ENCODE peak calls at places on chromosomes 12 and 14, in eight cellular contexts. W is mammary epithelial cell, Y is right atrium auricular region, K is esophagus muscularis mucosa, H is gastrocnemius medialis, N is keratinocyte, R is uterus, I is hepatocyte. X is an unnamed sample. For H3K27me3 and H3K36me3, the result is how much of the 10 kb centered on the place peaks cover.

GRCh38 chr14:55715889-55716288 is 135.9 kb downstream of the KTN1 start:
- DNase-seq in W (peak), Y (peak), K (no peak), H (peak), N (no peak), R (no peak), I (peak), X (no peak)

GRCh38 chr14:102591372-102591943 is 991 bp upstream of the RCOR1 start:
- DNase-seq in W (no peak), Y (no peak), K (no peak), H (peak), N (no peak), R (peak), I (peak), X (peak)

GRCh38 chr12:18382486-18382885 is 121.2 kb downstream of the PIK3C2G start:
- DNase-seq in W (no peak), Y (no peak), K (no peak), H (no peak), N (no peak), R (no peak), I (peak), X (no peak)

GRCh38 chr14:56318393-56319115 is 200.3 kb downstream of the PELI2 start:
- DNase-seq in W (no peak), Y (no peak), K (peak), H (no peak), N (no peak), R (no peak), I (no peak), X (no peak)

GRCh38 chr14:76768671-76769500 is 7.6 kb downstream of the VASH1 start:
- DNase-seq in W (no peak), Y (peak), K (no peak), H (no peak), N (no peak), R (no peak), I (no peak), X (no peak)

GRCh38 chr14:99590746-99591555 is 13.1 kb downstream of the CCDC85C start:
- DNase-seq in W (no peak), Y (no peak), K (no peak), H (no peak), N (no peak), R (peak), I (no peak), X (peak)

GRCh38 chr12:122130150-122130549 is 43.9 kb downstream of the IL31 start:
- DNase-seq in W (peak), Y (no peak), K (no peak), H (no peak), N (no peak), R (no peak), I (no peak), X (no peak)

GRCh38 chr12:66861157-66861750 is 182.4 kb upstream of the GRIP1 start:
- DNase-seq in W (peak), Y (peak), K (no peak), H (no peak), N (peak), R (peak), I (peak), X (no peak)

GRCh38 chr12:64806593-64806992 is 17.9 kb upstream of the TBC1D30 start:
- DNase-seq in W (no peak), Y (no peak), K (no peak), H (no peak), N (no peak), R (no peak), I (no peak), X (no peak)

GRCh38 chr14:36271939-36272907 is 48.2 kb downstream of the MBIP start:
- DNase-seq in W (peak), Y (no peak), K (no peak), H (no peak), N (no peak), R (no peak), I (no peak), X (no peak)

GRCh38 chr14:105092124-105092911 is 27.1 kb upstream of the GPR132 start:
- DNase-seq in W (no peak), Y (no peak), K (no peak), H (no peak), N (no peak), R (peak), I (peak), X (peak)

GRCh38 chr12:69341328-69341727 is 6.9 kb upstream of the LYZ start:
- DNase-seq in W (peak), Y (no peak), K (no peak), H (no peak), N (no peak), R (no peak), I (no peak), X (no peak)

GRCh38 chr14:69666112-69666511 is 54.7 kb downstream of the SUSD6 start:
- DNase-seq in W (no peak), Y (no peak), K (no peak), H (no peak), N (no peak), R (no peak), I (no peak), X (no peak)

GRCh38 chr14:73058923-73059311 is 583 bp downstream of the RBM25 start:
- DNase-seq in W (peak), Y (peak), K (peak), H (no peak), N (no peak), R (no peak), I (peak), X (peak)

GRCh38 chr12:47862157-47862556 is 42.5 kb upstream of the HDAC7 start:
- DNase-seq in W (no peak), Y (no peak), K (no peak), H (no peak), N (no peak), R (no peak), I (no peak), X (no peak)

GRCh38 chr14:93538411-93538810 is 107.7 kb downstream of the UNC79 start:
- DNase-seq in W (peak), Y (no peak), K (no peak), H (no peak), N (no peak), R (no peak), I (no peak), X (peak)

GRCh38 chr14:104820669-104821228 is 19.8 kb downstream of the ZBTB42 start:
- DNase-seq in W (peak), Y (no peak), K (no peak), H (no peak), N (no peak), R (peak), I (peak), X (peak)

GRCh38 chr12:84779169-84779568 is 133.4 kb downstream of the SLC6A15 start:
- DNase-seq in W (no peak), Y (no peak), K (no peak), H (no peak), N (no peak), R (no peak), I (no peak), X (no peak)

GRCh38 chr14:101961746-101962502 is 2.4 kb upstream of the DYNC1H1 start:
- DNase-seq in W (no peak), Y (no peak), K (no peak), H (no peak), N (no peak), R (no peak), I (no peak), X (peak)

GRCh38 chr12:97767347-97767746 is 304.7 kb downstream of the RMST start:
- DNase-seq in W (no peak), Y (no peak), K (no peak), H (no peak), N (no peak), R (no peak), I (no peak), X (no peak)

GRCh38 chr12:92462049-92462448 is 240.7 kb upstream of the PLEKHG7 start:
- DNase-seq in W (no peak), Y (no peak), K (no peak), H (no peak), N (no peak), R (no peak), I (no peak), X (no peak)

GRCh38 chr12:57579011-57579410 is 12.0 kb upstream of the PIP4K2C start:
- DNase-seq in W (no peak), Y (no peak), K (no peak), H (no peak), N (no peak), R (no peak), I (no peak), X (no peak)

GRCh38 chr12:57577981-57578758 is 12.8 kb upstream of the PIP4K2C start:
- DNase-seq in W (no peak), Y (no peak), K (no peak), H (no peak), N (no peak), R (no peak), I (no peak), X (no peak)

GRCh38 chr12:57580466-57580795 is 10.6 kb upstream of the PIP4K2C start:
- DNase-seq in W (no peak), Y (no peak), K (no peak), H (no peak), N (no peak), R (no peak), I (no peak), X (no peak)

GRCh38 chr12:57581802-57582201 is 9.2 kb upstream of the PIP4K2C start:
- DNase-seq in W (no peak), Y (no peak), K (no peak), H (no peak), N (no peak), R (no peak), I (no peak), X (no peak)

DNA sequence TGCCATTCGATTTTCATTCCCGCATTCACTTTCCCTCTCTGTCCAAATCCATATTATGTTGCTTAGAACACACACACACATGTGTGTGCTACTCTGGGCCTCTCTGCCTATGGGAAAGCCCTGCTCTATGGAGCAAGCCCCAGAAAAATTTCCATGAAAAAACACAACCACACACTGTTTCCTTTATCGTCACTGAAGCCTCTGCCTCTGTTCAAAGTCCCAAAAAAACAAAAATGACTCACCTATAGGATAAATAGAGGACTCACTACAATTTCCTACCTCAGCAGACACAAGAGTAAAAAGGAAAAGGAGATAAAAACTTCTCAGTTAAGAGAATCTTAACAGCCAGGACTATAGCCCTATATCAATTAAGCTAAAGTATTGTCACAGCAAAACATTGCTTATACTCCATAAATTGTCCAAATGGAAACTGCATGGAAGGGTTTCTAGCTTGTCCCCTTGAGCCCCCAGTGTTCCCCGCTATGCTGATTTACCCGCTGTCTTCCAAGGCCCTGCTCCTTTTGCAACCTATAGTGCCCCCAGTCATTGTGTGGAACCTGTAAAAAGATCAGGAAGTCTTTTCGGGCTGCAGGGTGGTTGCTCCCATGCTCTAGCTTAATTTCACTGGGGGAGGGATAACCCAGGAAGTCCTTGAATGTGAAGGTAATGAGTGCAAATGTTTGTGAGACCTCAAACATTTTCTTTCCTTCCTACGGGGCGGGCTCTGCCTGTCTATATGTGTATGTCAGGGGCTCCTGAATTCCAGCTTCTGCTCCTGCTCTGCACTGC is 11.1 kb upstream of the PIP4K2C start:
- DNase-seq in W (no peak), Y (no peak), K (no peak), H (no peak), N (no peak), R (no peak), I (peak), X (no peak)
- H3K4me3 ChIP-seq in W (no peak), Y (no peak), K (no peak), H (no peak), N (no peak), R (no peak), I (no peak), X (no peak)

GRCh38 chr12:54437243-54437642 is 18.2 kb upstream of the ITGA5 start:
- DNase-seq in W (peak), Y (no peak), K (no peak), H (no peak), N (peak), R (no peak), I (no peak), X (no peak)
- H3K27me3 ChIP-seq in W (under half), Y (under half), K (under half), H (under half), N (under half), R (under half), I (under half), X (under half)

GRCh38 chr12:1444142-1444516 is 150.3 kb downstream of the FBXL14 start:
- DNase-seq in W (no peak), Y (no peak), K (no peak), H (no peak), N (no peak), R (no peak), I (no peak), X (no peak)

GRCh38 chr12:1443421-1444141 is 150.8 kb downstream of the FBXL14 start:
- DNase-seq in W (peak), Y (no peak), K (no peak), H (no peak), N (no peak), R (no peak), I (no peak), X (no peak)

GRCh38 chr12:1453801-1454200 is 140.6 kb downstream of the FBXL14 start:
- DNase-seq in W (no peak), Y (no peak), K (peak), H (no peak), N (no peak), R (no peak), I (no peak), X (peak)

GRCh38 chr12:1445807-1446206 is 148.6 kb downstream of the FBXL14 start:
- DNase-seq in W (no peak), Y (no peak), K (no peak), H (no peak), N (no peak), R (no peak), I (no peak), X (peak)

DNA sequence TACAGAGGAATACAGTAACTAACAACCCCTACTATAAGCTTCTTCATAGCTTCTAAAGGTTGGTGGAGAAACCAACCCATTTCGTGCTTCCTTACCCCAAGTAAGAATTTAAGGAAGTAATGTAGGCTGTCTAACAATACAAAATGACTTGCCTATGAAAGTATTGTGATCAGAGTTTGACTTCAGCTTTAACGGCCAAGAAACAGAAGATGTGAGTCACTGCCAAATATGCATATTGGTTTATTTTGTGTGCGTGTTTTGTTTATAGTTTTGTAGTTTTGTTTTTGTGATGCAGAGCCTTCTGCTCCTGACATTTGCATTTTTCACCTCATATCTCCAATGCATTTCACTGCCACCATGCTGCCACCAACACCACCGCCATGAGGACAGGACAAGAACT is 146.1 kb downstream of the FBXL14 start:
- DNase-seq in W (no peak), Y (no peak), K (no peak), H (no peak), N (no peak), R (no peak), I (no peak), X (no peak)
- H3K36me3 ChIP-seq in W (under half), Y (under half), K (under half), H (under half), N (under half), R (under half), I (under half), X (under half)

DNA sequence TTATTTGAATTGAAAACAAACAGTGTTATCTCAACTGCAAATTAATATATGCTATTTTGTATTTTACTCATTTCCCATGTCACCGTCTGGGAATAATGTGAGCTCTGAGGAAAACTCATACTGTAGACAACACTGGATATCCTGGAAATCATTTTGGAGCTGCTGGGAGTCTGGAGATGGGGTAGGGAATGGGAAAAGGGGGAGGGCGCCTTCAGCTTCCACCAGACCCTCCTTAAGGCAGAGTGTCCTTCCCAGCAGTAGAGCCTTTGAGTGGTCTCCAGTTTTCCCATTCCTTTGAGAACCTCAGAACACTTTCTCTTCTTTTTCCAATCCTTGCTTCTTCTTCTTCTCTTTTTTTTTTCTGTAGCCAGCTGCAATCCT is 5.4 kb upstream of the LRIG3 start:
- DNase-seq in W (no peak), Y (no peak), K (no peak), H (no peak), N (no peak), R (no peak), I (no peak), X (no peak)
- H3K4me3 ChIP-seq in W (no peak), Y (no peak), K (no peak), H (no peak), N (no peak), R (no peak), I (no peak), X (no peak)

GRCh38 chr12:104956870-104957301 is 1.2 kb downstream of the SLC41A2 start:
- DNase-seq in W (no peak), Y (no peak), K (no peak), H (no peak), N (no peak), R (no peak), I (no peak), X (no peak)

GRCh38 chr12:104958009-104958945 is at the start of gene SLC41A2:
- DNase-seq in W (peak), Y (peak), K (peak), H (peak), N (peak), R (peak), I (peak), X (peak)

GRCh38 chr12:104955703-104956102 is 2.4 kb downstream of the SLC41A2 start:
- DNase-seq in W (no peak), Y (no peak), K (no peak), H (no peak), N (no peak), R (no peak), I (no peak), X (no peak)

GRCh38 chr12:104958946-104959841 is 1.1 kb upstream of the SLC41A2 start:
- DNase-seq in W (peak), Y (no peak), K (no peak), H (no peak), N (no peak), R (no peak), I (no peak), X (no peak)

GRCh38 chr12:104957388-104958008 is 592 bp downstream of the SLC41A2 start:
- DNase-seq in W (no peak), Y (no peak), K (no peak), H (no peak), N (no peak), R (no peak), I (no peak), X (no peak)
- H3K27me3 ChIP-seq in W (under half), Y (under half), K (under half), H (under half), N (under half), R (under half), I (under half), X (under half)

GRCh38 chr12:113955109-113955970 is 10.8 kb downstream of the RBM19 start:
- DNase-seq in W (peak), Y (no peak), K (no peak), H (no peak), N (no peak), R (no peak), I (peak), X (peak)

GRCh38 chr12:113950873-113951272 is 15.3 kb downstream of the RBM19 start:
- DNase-seq in W (no peak), Y (no peak), K (no peak), H (no peak), N (no peak), R (no peak), I (no peak), X (no peak)

GRCh38 chr12:113957627-113958026 is 8.5 kb downstream of the RBM19 start:
- DNase-seq in W (no peak), Y (no peak), K (no peak), H (no peak), N (no peak), R (no peak), I (no peak), X (no peak)

GRCh38 chr12:113958108-113958507 is 8.0 kb downstream of the RBM19 start:
- DNase-seq in W (no peak), Y (no peak), K (no peak), H (no peak), N (no peak), R (no peak), I (no peak), X (no peak)

GRCh38 chr12:113954547-113954946 is 11.6 kb downstream of the RBM19 start:
- DNase-seq in W (no peak), Y (no peak), K (no peak), H (no peak), N (no peak), R (no peak), I (no peak), X (no peak)
- H3K36me3 ChIP-seq in W (under half), Y (half or more), K (half or more), H (half or more), N (under half), R (under half), I (under half), X (under half)

GRCh38 chr12:25058012-25058411 is 109.1 kb upstream of the BCAT1 start:
- DNase-seq in W (no peak), Y (no peak), K (no peak), H (no peak), N (no peak), R (no peak), I (no peak), X (no peak)
- H3K4me3 ChIP-seq in W (no peak), Y (no peak), K (no peak), H (no peak), N (no peak), R (no peak), I (no peak), X (no peak)

DNA sequence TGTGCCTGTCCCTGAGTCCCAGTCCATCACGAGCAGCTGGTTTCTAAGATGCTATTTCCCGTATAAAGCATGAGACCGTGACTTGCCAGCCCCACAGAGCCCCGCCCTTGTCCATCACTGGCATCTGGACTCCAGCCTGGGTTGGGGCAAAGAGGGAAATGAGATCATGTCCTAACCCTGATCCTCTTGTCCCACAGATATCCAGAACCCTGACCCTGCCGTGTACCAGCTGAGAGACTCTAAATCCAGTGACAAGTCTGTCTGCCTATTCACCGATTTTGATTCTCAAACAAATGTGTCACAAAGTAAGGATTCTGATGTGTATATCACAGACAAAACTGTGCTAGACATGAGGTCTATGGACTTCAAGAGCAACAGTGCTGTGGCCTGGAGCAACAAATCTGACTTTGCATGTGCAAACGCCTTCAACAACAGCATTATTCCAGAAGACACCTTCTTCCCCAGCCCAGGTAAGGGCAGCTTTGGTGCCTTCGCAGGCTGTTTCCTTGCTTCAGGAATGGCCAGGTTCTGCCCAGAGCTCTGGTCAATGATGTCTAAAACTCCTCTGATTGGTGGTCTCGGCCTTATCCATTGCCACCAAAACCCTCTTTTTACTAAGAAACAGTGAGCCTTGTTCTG is 41.6 kb downstream of the DAD1 start:
- DNase-seq in W (no peak), Y (no peak), K (no peak), H (peak), N (no peak), R (no peak), I (no peak), X (no peak)
- H3K27me3 ChIP-seq in W (under half), Y (under half), K (under half), H (under half), N (under half), R (under half), I (under half), X (under half)

X was measured in H7.